ENCODE peak calls at places on chromosomes 12 and 14, in four cellular contexts. L, Z, W and Y are unnamed samples.

GRCh38 chr12:46268617-46269428 is at the start of gene SLC38A1:
- DNase-seq in L (peak), Z (peak), W (no peak), Y (peak)

GRCh38 chr12:3204143-3204542 is 127.0 kb downstream of the TSPAN9 start:
- DNase-seq in L (no peak), Z (no peak), W (no peak), Y (peak)

GRCh38 chr14:100840286-100840685 is 14.4 kb downstream of the MEG3 start:
- DNase-seq in L (no peak), Z (no peak), W (no peak), Y (peak)

GRCh38 chr14:50336428-50336827 is 24.3 kb downstream of the DMAC2L start:
- DNase-seq in L (no peak), Z (no peak), W (no peak), Y (peak)

GRCh38 chr12:24931666-24932405 is 17.1 kb downstream of the BCAT1 start:
- DNase-seq in L (no peak), Z (no peak), W (peak), Y (no peak)

GRCh38 chr12:123621101-123621500 is 12.4 kb downstream of the EIF2B1 start:
- DNase-seq in L (no peak), Z (no peak), W (no peak), Y (no peak)

GRCh38 chr14:63981569-63981968 is 128.8 kb downstream of the SYNE2 start:
- DNase-seq in L (no peak), Z (no peak), W (no peak), Y (no peak)

GRCh38 chr14:66045572-66046021 is 440.6 kb upstream of the CCDC196 start:
- DNase-seq in L (no peak), Z (no peak), W (no peak), Y (no peak)

GRCh38 chr14:61197416-61197815 is 83.7 kb downstream of the TMEM30B start:
- DNase-seq in L (no peak), Z (no peak), W (no peak), Y (no peak)

GRCh38 chr12:13950502-13950901 is 30.9 kb downstream of the GRIN2B start:
- DNase-seq in L (no peak), Z (peak), W (no peak), Y (peak)

GRCh38 chr14:103698380-103699260 is 16.6 kb downstream of the XRCC3 start:
- DNase-seq in L (no peak), Z (no peak), W (no peak), Y (no peak)

GRCh38 chr12:106743270-106743988 is 31.1 kb upstream of the RIC8B start:
- DNase-seq in L (no peak), Z (no peak), W (no peak), Y (no peak)

GRCh38 chr14:101962503-101962874 is 1.9 kb upstream of the DYNC1H1 start:
- DNase-seq in L (peak), Z (peak), W (no peak), Y (no peak)

GRCh38 chr14:74875941-74876913 is at the start of gene PROX2:
- DNase-seq in L (no peak), Z (no peak), W (no peak), Y (peak)

GRCh38 chr12:103779410-103780092 is 61.5 kb downstream of the NT5DC3 start:
- DNase-seq in L (no peak), Z (no peak), W (no peak), Y (peak)

GRCh38 chr12:6735448-6736191 is 11.8 kb downstream of the COPS7A start:
- DNase-seq in L (peak), Z (peak), W (no peak), Y (peak)

GRCh38 chr12:4099276-4099675 is 174.3 kb upstream of the CCND2 start:
- DNase-seq in L (no peak), Z (no peak), W (no peak), Y (peak)

GRCh38 chr12:27343255-27344000 is 10.8 kb downstream of the BMAL2 start:
- DNase-seq in L (no peak), Z (no peak), W (no peak), Y (peak)

GRCh38 chr14:21039585-21040369 is 2.4 kb upstream of the RNASE7 start:
- DNase-seq in L (no peak), Z (peak), W (no peak), Y (peak)

GRCh38 chr12:78916845-78917480 is 52.4 kb downstream of the SYT1 start:
- DNase-seq in L (no peak), Z (no peak), W (no peak), Y (peak)

GRCh38 chr12:4441355-4442330 is 4.0 kb downstream of the FGF6 start:
- DNase-seq in L (no peak), Z (no peak), W (no peak), Y (peak)

GRCh38 chr12:105386431-105386830 is 55.9 kb downstream of the C12orf75 start:
- DNase-seq in L (no peak), Z (no peak), W (no peak), Y (no peak)

GRCh38 chr12:69662764-69663163 is 36.3 kb downstream of the BEST3 start:
- DNase-seq in L (no peak), Z (no peak), W (no peak), Y (no peak)

GRCh38 chr12:32249701-32250270 is 143.1 kb downstream of the BICD1 start:
- DNase-seq in L (no peak), Z (no peak), W (no peak), Y (peak)

GRCh38 chr14:53306926-53307325 is 153.8 kb upstream of the DDHD1 start:
- DNase-seq in L (no peak), Z (peak), W (no peak), Y (no peak)

GRCh38 chr14:63499701-63500250 is 43.4 kb downstream of the PPP2R5E start:
- DNase-seq in L (no peak), Z (no peak), W (no peak), Y (no peak)

GRCh38 chr14:28652782-28653181 is 113.8 kb upstream of the FOXG1 start:
- DNase-seq in L (no peak), Z (no peak), W (no peak), Y (no peak)

GRCh38 chr14:53461823-53462222 is 308.7 kb upstream of the DDHD1 start:
- DNase-seq in L (no peak), Z (no peak), W (no peak), Y (no peak)

GRCh38 chr12:104929368-104929767 is 28.7 kb downstream of the SLC41A2 start:
- DNase-seq in L (no peak), Z (peak), W (no peak), Y (no peak)

GRCh38 chr14:78170203-78170602 is at the start of gene NRXN3:
- DNase-seq in L (no peak), Z (no peak), W (no peak), Y (peak)

GRCh38 chr12:84637926-84638325 is 274.7 kb downstream of the SLC6A15 start:
- DNase-seq in L (no peak), Z (no peak), W (no peak), Y (peak)

GRCh38 chr12:88519802-88520435 is 60.4 kb downstream of the KITLG start:
- DNase-seq in L (no peak), Z (no peak), W (no peak), Y (no peak)

GRCh38 chr12:48000878-48001321 is 3.4 kb downstream of the COL2A1 start:
- DNase-seq in L (no peak), Z (no peak), W (no peak), Y (peak)

DNA sequence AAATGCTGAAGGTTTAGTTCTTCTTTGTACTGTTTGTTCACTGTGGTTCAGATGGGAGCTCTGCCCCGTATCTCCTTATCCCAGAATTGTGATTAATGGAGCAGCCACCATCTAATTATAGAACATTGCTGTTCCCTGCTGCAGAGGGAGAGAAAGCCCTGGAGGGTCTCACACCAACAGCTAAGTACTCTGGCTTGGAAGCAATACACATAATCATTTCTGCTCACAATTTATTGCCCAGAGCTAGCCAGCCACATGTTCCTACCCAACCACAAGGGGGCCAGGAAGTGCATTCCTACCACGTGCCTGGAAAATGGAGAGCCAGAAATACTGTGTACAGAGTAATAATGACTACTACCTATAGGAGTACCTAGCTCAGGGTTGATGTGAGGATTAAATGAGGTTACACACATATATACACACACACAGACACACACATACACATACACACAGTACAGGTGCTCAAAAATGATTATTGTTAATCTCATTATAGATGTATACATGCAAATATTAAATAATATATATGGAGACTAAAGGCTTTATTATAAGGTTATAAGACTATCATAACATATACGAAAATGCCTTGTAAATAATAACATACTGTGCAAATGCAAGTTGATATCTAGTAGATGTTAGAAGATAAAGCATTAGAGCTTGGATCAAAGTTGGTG is 22.3 kb downstream of the MSRB3 start:
- DNase-seq in L (peak), Z (peak), W (no peak), Y (peak)
- TF ChIP-seq JUNB in L (no peak), Z (no peak), W (no peak), Y (no peak)

GRCh38 chr12:50079771-50080170 is 5.4 kb upstream of the SMARCD1 start:
- DNase-seq in L (no peak), Z (no peak), W (no peak), Y (no peak)
- TF ChIP-seq REST in L (no peak), Z (peak), W (peak), Y (peak)

GRCh38 chr14:22786685-22787084 is 20.2 kb downstream of the OXA1L start:
- DNase-seq in L (no peak), Z (no peak), W (no peak), Y (no peak)
- TF ChIP-seq POLR2AphosphoS5 in L (no peak), Z (no peak), W (no peak), Y (no peak)

GRCh38 chr12:113473400-113473799 is 1.7 kb upstream of the LHX5 start:
- DNase-seq in L (no peak), Z (no peak), W (no peak), Y (no peak)
- TF ChIP-seq JUNB in L (no peak), Z (no peak), W (no peak), Y (no peak)

DNA sequence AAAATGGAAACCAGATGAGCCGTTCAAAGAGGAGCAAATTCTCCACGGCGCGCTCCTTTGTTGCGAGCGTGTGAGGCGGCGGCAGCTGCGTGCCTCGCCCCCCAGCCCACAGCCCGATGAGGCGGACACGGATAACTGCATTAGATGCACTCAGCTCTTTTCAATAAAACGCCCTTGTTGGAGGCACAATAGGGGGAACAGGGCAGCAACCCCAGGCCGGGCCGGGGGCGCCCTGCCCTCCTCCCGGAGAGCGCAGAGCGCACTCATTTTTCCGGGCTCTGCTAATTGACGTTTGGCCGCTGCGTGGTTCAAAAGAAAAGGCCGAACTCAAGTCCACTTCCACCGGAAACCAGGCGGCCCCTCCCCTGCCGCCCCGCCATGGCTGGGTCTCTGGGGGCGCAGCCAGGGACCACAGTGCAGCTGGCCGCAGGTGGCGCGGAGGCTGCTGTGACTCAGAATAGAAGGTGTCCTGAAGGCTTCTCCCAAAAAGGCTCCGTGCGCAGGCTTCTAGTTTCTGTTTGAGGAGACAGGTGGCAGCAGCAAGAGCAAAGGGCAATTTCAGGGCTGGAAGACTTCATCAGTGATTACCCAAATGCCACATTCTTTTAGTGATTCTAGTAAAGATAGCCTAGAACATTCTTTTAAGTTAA is 29.0 kb upstream of the SMOC1 start:
- DNase-seq in L (no peak), Z (peak), W (no peak), Y (peak)
- TF ChIP-seq REST in L (no peak), Z (no peak), W (no peak), Y (no peak)

GRCh38 chr12:16325426-16325825 is 22.0 kb upstream of the MGST1 start:
- DNase-seq in L (no peak), Z (no peak), W (no peak), Y (no peak)

GRCh38 chr12:16330554-16330953 is 16.9 kb upstream of the MGST1 start:
- DNase-seq in L (no peak), Z (no peak), W (no peak), Y (no peak)

GRCh38 chr12:16327963-16328362 is 19.5 kb upstream of the MGST1 start:
- DNase-seq in L (no peak), Z (no peak), W (no peak), Y (no peak)

GRCh38 chr12:16331998-16332397 is 15.4 kb upstream of the MGST1 start:
- DNase-seq in L (no peak), Z (no peak), W (no peak), Y (no peak)

GRCh38 chr12:16329594-16329993 is 17.9 kb upstream of the MGST1 start:
- DNase-seq in L (no peak), Z (no peak), W (no peak), Y (no peak)
- TF ChIP-seq POLR2AphosphoS5 in L (no peak), Z (no peak), W (no peak), Y (no peak)

DNA sequence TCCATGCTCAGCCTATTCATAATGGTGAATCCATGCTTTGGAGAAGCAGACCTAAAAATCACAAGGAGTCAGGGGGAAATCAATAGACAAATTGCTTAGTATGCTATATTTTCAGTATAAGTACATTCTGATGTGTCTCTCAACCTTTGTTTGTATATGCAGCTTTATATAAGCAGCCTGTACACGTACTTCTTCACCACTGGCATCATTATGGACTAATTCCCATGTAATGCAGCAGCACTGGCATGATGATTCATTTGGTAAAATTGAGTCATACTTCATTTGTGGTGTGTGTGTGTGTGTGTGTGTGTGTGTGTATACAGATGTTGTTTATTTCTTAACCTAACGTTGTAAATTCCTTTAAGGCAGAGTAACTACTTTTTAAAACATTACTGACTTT is 10.9 kb downstream of the DCP1B start:
- DNase-seq in L (no peak), Z (peak), W (no peak), Y (no peak)
- TF ChIP-seq JUNB in L (no peak), Z (no peak), W (no peak), Y (no peak)

GRCh38 chr12:112409906-112410244 is 470 bp upstream of the RPL6 start:
- DNase-seq in L (no peak), Z (no peak), W (no peak), Y (no peak)

GRCh38 chr12:112406519-112407488 is 2.6 kb downstream of the RPL6 start:
- DNase-seq in L (no peak), Z (no peak), W (no peak), Y (no peak)

GRCh38 chr12:112413846-112414625 is 4.6 kb upstream of the RPL6 start:
- DNase-seq in L (no peak), Z (no peak), W (no peak), Y (no peak)

GRCh38 chr12:112408621-112409020 is 784 bp downstream of the RPL6 start:
- DNase-seq in L (no peak), Z (no peak), W (no peak), Y (no peak)

GRCh38 chr12:112409064-112409905 is at the start of gene RPL6:
- DNase-seq in L (peak), Z (peak), W (peak), Y (peak)
- TF ChIP-seq REST in L (no peak), Z (peak), W (peak), Y (no peak)

DNA sequence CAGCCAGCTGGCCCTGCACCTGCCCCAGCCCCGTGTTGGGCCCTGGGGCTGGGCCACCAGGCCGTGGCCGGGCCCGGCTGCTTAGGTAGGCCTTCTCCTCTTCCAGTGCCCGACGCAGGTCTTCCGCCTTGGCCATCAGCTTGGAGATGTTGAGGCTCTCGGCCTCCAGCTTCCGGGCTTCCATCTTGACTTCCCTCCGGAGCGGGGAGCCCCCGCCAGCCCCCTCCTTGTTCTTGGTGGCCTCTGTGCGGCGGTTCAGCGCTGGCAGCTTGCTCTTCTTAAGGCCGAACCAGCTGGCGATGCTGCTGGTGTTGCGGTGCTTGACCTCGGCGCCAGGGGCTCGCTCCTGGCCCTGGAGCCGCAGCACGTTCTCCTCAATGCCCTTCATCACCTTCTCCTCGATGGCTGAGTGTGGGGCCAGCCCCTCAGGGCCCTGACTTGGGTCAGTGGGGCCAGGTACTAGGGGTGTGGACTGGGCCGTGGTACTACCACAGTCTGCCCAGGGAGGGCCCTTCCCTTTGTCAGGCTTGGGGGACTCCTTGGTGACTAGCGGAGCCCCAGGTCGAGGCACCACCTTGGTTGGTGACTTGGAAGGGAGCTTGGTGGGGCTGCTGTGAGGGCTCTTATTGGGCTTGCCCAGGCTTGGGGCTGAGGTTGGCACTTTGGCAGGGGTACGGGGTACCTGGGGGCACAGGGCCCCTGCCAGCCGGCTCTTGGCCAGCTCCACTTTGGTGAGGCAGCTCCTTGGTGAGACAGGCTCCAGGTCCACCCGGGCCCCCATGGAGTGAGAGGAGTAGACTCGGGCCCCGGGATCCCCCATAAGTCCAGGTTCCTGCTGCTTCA is 33.2 kb downstream of the NCKAP5L start:
- DNase-seq in L (peak), Z (no peak), W (no peak), Y (no peak)
- TF ChIP-seq POLR2AphosphoS5 in L (no peak), Z (no peak), W (no peak), Y (no peak)

DNA sequence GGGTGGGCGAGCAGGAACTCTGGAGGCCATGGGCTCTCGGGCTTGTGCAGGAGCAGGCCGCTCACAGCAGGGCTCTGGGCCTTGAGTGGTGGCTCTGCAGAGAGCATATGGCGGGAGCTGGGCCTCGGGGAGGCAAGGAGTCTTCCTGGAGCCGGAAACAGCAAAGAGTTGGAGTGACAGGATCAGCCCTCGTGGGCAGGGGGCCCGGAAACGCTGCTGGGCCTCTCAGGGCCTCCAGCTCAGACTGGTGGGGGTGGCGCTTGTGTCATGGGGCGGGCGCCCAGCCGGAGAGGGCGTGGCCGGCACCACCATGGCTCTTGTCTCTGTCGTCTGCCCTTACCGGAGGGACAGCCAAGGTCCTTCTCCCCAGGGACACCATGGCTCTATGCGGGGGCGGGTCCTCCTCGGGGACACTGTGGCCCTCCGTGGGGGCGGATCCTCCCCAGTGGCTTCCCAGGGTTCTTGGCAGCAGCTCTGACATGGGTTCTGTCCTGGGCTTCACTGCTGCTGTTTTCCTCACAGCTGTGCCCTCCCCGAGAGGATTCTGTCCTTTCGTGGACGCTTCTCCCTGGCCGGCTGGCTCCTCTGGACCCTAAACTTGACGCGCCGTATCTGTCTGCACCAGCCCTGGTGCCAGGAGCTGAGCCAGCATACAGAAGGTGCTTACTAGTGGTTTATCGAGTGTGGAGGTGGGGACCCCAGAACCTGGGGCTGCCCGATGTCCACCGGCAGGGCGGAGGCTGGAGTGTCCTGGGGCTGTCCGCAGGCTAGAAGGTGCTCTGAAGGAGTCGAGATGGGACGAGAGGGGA is 17.0 kb downstream of the FBRSL1 start:
- DNase-seq in L (peak), Z (no peak), W (no peak), Y (no peak)
- TF ChIP-seq JUNB in L (no peak), Z (no peak), W (no peak), Y (no peak)